ENCODE peak calls at places on chromosomes 3 and 15, in ten cellular contexts. R is HepG2, I is H1, H is stomach, L is GM12878, S is esophagus muscularis mucosa, X is K562, T is sigmoid colon, K is suprapubic skin, Y is transverse colon. W is an unnamed sample.

GRCh38 chr3:55698826-55699225 is 211.7 kb upstream of the WNT5A start:
- DNase-seq in R (no peak), H (no peak), K (no peak), Y (no peak), I (no peak), L (no peak), X (no peak), S (no peak), T (no peak), W (no peak)

GRCh38 chr15:55241895-55242294 is 45.2 kb upstream of the RSL24D1 start:
- DNase-seq in R (no peak), S (no peak), I (no peak), H (no peak), X (no peak), L (no peak), Y (no peak), T (no peak), K (no peak), W (no peak)

GRCh38 chr15:60972866-60973265 is 256.2 kb downstream of the RORA start:
- DNase-seq in L (no peak), Y (no peak), X (no peak), K (no peak), H (no peak), I (no peak), T (no peak), S (no peak), R (no peak), W (no peak)

GRCh38 chr3:27165348-27165747 is 203.8 kb downstream of the NEK10 start:
- DNase-seq in K (no peak), S (no peak), R (no peak), L (no peak), X (no peak), Y (no peak), T (no peak), H (no peak), I (no peak), W (no peak)

GRCh38 chr15:25171856-25172687 is 217.3 kb downstream of the SNRPN start:
- DNase-seq in T (peak), X (no peak), Y (no peak), R (no peak), S (peak), L (no peak), I (no peak), H (no peak), K (no peak), W (no peak)

GRCh38 chr15:60899322-60899966 is 329.7 kb downstream of the RORA start:
- DNase-seq in S (no peak), I (no peak), X (no peak), K (no peak), R (peak), L (peak), T (no peak), H (no peak), Y (no peak), W (no peak)

GRCh38 chr3:14481018-14481645 is 59.0 kb downstream of the GRIP2 start:
- DNase-seq in L (no peak), Y (no peak), R (no peak), T (no peak), S (no peak), K (no peak), I (no peak), X (no peak), H (no peak), W (no peak)

GRCh38 chr15:31328999-31329639 is 2.5 kb downstream of the KLF13 start:
- DNase-seq in Y (peak), K (no peak), X (peak), R (no peak), L (no peak), H (no peak), I (peak), S (no peak), T (peak), W (peak)

GRCh38 chr3:184347321-184348056 is 10.1 kb downstream of the FAM131A start:
- DNase-seq in L (no peak), K (no peak), Y (no peak), X (no peak), H (no peak), T (no peak), S (no peak), R (no peak), I (no peak), W (no peak)

GRCh38 chr3:44045476-44046275 is 196.0 kb upstream of the TOPAZ1 start:
- DNase-seq in H (peak), R (no peak), K (no peak), T (no peak), X (no peak), S (no peak), L (peak), Y (peak), I (no peak), W (peak)

GRCh38 chr3:50119786-50120185 is 31.1 kb downstream of the RBM5 start:
- DNase-seq in H (no peak), L (no peak), I (no peak), R (no peak), K (no peak), Y (no peak), X (no peak), T (no peak), S (peak), W (no peak)

GRCh38 chr15:55899537-55899936 is 93.9 kb downstream of the NEDD4 start:
- DNase-seq in L (no peak), T (no peak), S (no peak), X (no peak), Y (no peak), H (no peak), I (no peak), K (no peak), R (no peak), W (no peak)

GRCh38 chr15:55999635-56000034 is 6.2 kb upstream of the NEDD4 start:
- DNase-seq in S (no peak), Y (no peak), L (no peak), T (no peak), X (no peak), I (no peak), R (no peak), H (no peak), K (no peak), W (no peak)

GRCh38 chr3:112382543-112383160 is 49.7 kb downstream of the CD200 start:
- DNase-seq in R (no peak), Y (no peak), T (no peak), I (no peak), K (no peak), H (no peak), S (no peak), L (no peak), X (no peak), W (no peak)

GRCh38 chr15:29812384-29812694 is 9.9 kb downstream of the TJP1 start:
- DNase-seq in I (no peak), X (no peak), R (no peak), K (no peak), L (no peak), Y (no peak), H (no peak), T (no peak), S (no peak), W (no peak)

GRCh38 chr15:76756371-76756770 is 148.8 kb downstream of the SCAPER start:
- DNase-seq in X (no peak), S (no peak), R (no peak), L (no peak), K (no peak), Y (no peak), H (no peak), T (no peak), I (no peak), W (no peak)

GRCh38 chr3:155411500-155412223 is 118.2 kb upstream of the STRIT1 start:
- DNase-seq in H (no peak), Y (no peak), K (no peak), S (peak), X (no peak), T (no peak), R (peak), L (no peak), I (no peak), W (no peak)

GRCh38 chr3:47762233-47762632 is 19.5 kb downstream of the SMARCC1 start:
- DNase-seq in S (no peak), Y (no peak), K (no peak), I (no peak), L (no peak), T (no peak), H (no peak), X (peak), R (no peak), W (no peak)

DNA sequence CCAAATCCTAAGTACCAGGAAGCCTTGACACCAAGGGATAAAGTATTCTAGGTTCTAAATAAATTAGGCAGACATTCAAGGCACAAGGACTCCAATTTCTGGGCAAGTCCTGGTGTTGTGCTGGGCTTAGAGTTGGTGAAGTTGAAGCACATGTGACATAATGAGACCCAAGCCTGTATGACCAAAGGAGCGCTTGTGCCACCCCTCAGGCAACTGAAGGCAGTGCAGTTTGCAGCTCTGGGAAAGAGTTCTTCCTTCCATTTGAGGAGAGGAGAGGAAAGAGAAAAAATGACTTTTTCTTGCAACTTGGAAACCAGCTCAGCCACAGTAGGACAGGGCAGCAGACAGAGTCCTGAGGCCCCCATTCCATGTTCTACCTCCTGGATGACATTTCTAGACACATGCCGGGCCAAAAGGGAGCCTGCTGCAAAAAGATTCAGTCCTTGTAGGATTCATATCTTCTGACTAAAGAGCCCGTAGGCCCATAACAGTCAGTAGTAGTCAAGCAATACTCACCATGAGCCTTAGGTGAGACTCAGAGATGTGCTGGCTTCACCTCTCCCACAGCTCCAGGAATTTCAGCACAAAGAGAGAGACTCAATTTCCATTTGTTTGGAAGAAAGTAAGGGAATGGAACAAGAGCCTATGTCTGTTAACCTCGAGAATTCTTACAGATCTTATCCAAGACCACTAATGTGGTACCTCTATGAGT is 588.8 kb upstream of the BCHE start:
- DNase-seq in I (peak), L (no peak), R (peak), Y (no peak), X (no peak), K (no peak), H (no peak), T (no peak), S (no peak), W (no peak)
- TF ChIP-seq EP300 in I (no peak), L (no peak), R (no peak), Y (no peak), X (no peak), K (no peak), H (no peak), T (no peak), S (no peak), W (no peak)

DNA sequence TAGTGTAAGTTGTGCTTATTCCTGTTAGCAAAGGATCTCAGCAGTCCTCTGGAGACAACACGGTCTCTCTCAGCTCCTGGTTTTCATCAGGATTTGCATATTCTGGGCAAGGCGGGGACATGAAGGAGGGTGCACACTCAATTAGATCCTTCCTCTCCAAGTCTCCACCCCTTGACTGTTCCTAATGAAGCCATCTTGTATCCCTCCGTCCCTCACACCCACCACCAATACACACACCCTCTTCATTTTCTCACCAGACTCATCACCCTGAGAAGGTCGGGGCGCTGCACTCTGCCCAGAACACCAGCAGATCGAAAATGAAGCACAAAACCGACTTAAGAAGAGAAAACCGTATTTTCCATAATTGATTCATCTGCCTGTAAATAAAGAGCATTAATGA is 63.7 kb downstream of the MRPL46 start:
- DNase-seq in X (no peak), S (peak), I (no peak), H (no peak), Y (no peak), K (no peak), L (no peak), T (no peak), R (no peak), W (no peak)
- TF ChIP-seq POLR2AphosphoS5 in X (no peak), S (no peak), I (no peak), H (no peak), Y (no peak), K (no peak), L (no peak), T (no peak), R (no peak), W (no peak)

GRCh38 chr15:92809064-92809879 is 90.9 kb upstream of the CHD2 start:
- DNase-seq in R (peak), I (peak), X (peak), H (peak), T (peak), L (peak), Y (peak), S (peak), K (peak), W (peak)
- TF ChIP-seq POLR2A in R (peak), I (peak), X (peak), H (no peak), T (peak), L (peak), Y (peak), S (peak), K (peak), W (peak)

GRCh38 chr15:74011610-74012009 is 17.1 kb downstream of the PML start:
- DNase-seq in X (no peak), L (no peak), Y (peak), S (no peak), I (no peak), R (no peak), K (no peak), T (peak), H (peak), W (peak)

GRCh38 chr15:74013374-74013893 is 18.9 kb downstream of the PML start:
- DNase-seq in K (no peak), H (no peak), T (no peak), L (no peak), R (no peak), I (no peak), S (no peak), X (no peak), Y (no peak), W (no peak)

GRCh38 chr15:74008901-74009300 is 14.4 kb downstream of the PML start:
- DNase-seq in S (no peak), H (no peak), L (no peak), I (no peak), K (no peak), Y (no peak), R (no peak), X (no peak), T (no peak), W (no peak)

GRCh38 chr15:74007820-74008371 is 13.4 kb downstream of the PML start:
- DNase-seq in L (no peak), K (no peak), I (no peak), Y (no peak), T (no peak), X (no peak), R (no peak), H (no peak), S (no peak), W (no peak)

GRCh38 chr15:74010929-74011540 is 16.5 kb downstream of the PML start:
- DNase-seq in Y (no peak), R (peak), T (no peak), H (no peak), X (no peak), I (no peak), L (no peak), S (no peak), K (no peak), W (no peak)
- TF ChIP-seq EP300 in Y (no peak), R (no peak), T (no peak), H (no peak), X (no peak), I (no peak), L (no peak), S (no peak), K (no peak), W (no peak)

DNA sequence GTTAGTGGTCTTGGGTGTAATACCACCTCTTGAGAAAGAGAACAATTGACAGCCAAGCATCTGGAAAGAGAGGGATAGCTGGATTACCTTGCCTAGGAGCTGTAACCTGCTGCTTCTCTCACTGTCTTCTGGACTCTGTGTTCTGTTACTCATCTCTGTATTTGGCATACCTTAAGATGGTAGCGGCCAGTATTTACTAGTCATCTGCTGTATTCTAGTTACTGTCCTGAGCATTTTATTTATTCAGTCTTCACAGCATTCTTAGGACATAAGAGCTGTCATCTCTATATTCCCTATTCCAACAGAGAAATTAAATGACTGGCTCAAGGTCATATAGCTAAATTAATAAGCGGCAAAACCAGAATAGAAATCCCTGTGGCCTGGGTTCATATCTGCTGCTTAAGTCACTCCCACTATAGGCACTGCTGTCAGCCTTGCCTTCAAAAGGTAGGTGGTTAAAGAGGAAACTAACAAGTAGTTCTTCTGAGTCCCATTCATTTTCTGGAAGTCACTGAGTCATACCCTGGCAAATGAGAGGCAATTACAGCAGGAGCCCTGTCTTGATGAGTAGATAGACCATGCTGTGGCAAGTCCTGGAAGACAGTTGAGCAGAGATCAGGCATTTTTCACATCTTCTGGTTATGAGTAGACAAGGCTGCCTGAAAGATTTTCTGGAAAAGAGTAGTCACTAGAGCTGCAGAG is 68.2 kb downstream of the RAB7A start:
- DNase-seq in I (no peak), R (no peak), H (no peak), L (no peak), X (no peak), K (no peak), Y (no peak), T (no peak), S (no peak), W (no peak)
- TF ChIP-seq POLR2AphosphoS5 in I (no peak), R (no peak), H (no peak), L (no peak), X (no peak), K (no peak), Y (no peak), T (no peak), S (no peak), W (no peak)

GRCh38 chr3:39013289-39013688 is 38.5 kb downstream of the SCN11A start:
- DNase-seq in L (no peak), X (no peak), I (no peak), H (no peak), R (no peak), K (no peak), T (no peak), S (no peak), Y (no peak), W (no peak)
- TF ChIP-seq POLR2A in L (no peak), X (no peak), I (no peak), H (no peak), R (no peak), K (no peak), T (no peak), S (no peak), Y (no peak), W (no peak)

GRCh38 chr3:3662610-3663009 is 136.6 kb upstream of the LRRN1 start:
- DNase-seq in Y (no peak), T (no peak), K (no peak), L (no peak), R (no peak), I (no peak), X (no peak), S (no peak), H (no peak), W (no peak)

GRCh38 chr3:3666664-3667063 is 132.6 kb upstream of the LRRN1 start:
- DNase-seq in T (no peak), I (no peak), L (peak), H (no peak), R (no peak), S (no peak), K (no peak), X (no peak), Y (no peak), W (no peak)

GRCh38 chr3:3664916-3665315 is 134.3 kb upstream of the LRRN1 start:
- DNase-seq in S (no peak), Y (no peak), H (no peak), L (no peak), T (no peak), R (no peak), X (no peak), I (no peak), K (no peak), W (no peak)

GRCh38 chr3:3665961-3666640 is 133.1 kb upstream of the LRRN1 start:
- DNase-seq in L (peak), Y (no peak), S (no peak), R (no peak), H (no peak), X (no peak), I (no peak), T (no peak), K (no peak), W (no peak)

DNA sequence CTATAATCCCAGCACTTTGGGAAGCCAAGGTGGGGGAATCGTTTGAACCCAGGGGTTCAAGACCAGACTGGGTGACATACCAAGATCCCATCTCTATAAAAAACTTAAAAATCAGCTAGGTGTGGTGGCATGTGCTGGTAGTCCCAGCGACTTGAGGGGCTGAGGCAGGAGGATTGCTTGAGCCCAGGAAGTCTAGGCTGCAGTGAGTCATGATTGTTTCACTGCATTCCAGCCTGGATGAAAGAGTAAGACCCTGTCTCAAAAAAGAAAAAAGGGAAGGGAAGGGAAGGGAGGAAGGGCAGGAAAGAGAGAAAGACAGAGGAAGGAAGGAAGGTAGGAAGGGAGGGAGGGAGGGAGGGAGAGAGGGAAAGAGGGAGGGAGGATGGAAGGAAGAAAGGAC is 133.7 kb upstream of the LRRN1 start:
- DNase-seq in R (no peak), S (no peak), X (no peak), I (no peak), H (no peak), T (no peak), Y (no peak), L (no peak), K (no peak), W (no peak)
- TF ChIP-seq EP300 in R (no peak), S (no peak), X (no peak), I (no peak), H (no peak), T (no peak), Y (no peak), L (no peak), K (no peak), W (no peak)

GRCh38 chr15:86082619-86083377 is 3.1 kb downstream of the AGBL1 start:
- DNase-seq in X (no peak), I (no peak), H (no peak), Y (no peak), R (no peak), T (no peak), K (no peak), L (no peak), S (peak), W (no peak)
- TF ChIP-seq POLR2AphosphoS5 in X (no peak), I (no peak), H (no peak), Y (no peak), R (no peak), T (no peak), K (no peak), L (no peak), S (no peak), W (no peak)